ENCODE peak calls at places on chromosomes 3 and 15, in nine cellular contexts. One of them, this sample, is unnamed.

GRCh38 chr3:55089211-55089610 is 161.4 kb upstream of the LRTM1 start:
- DNase-seq in IMR-90: peak; percentile 54
- DNase-seq in mesenchymal stem cell: peak; percentile 53
- DNase-seq in spleen: no peak
- DNase-seq in heart left ventricle: no peak
- DNase-seq in GM23248: peak; percentile 8
- DNase-seq in CD4-positive, CD25-positive, alpha-beta regulatory T cell: no peak
- DNase-seq in endodermal cell: no peak
- DNase-seq in Peyer's patch: no peak
- DNase-seq in this sample: no peak

GRCh38 chr3:52892290-52892624 is 5.1 kb downstream of the STIMATE start:
- DNase-seq in IMR-90: no peak
- DNase-seq in mesenchymal stem cell: no peak
- DNase-seq in spleen: no peak
- DNase-seq in heart left ventricle: no peak
- DNase-seq in GM23248: peak; percentile 44
- DNase-seq in CD4-positive, CD25-positive, alpha-beta regulatory T cell: no peak
- DNase-seq in endodermal cell: no peak
- DNase-seq in Peyer's patch: no peak
- DNase-seq in this sample: no peak

GRCh38 chr3:188185717-188186236 is 31.8 kb downstream of the LPP start:
- DNase-seq in IMR-90: no peak
- DNase-seq in mesenchymal stem cell: peak; percentile 53
- DNase-seq in spleen: peak; percentile 78
- DNase-seq in heart left ventricle: peak; percentile 27
- DNase-seq in GM23248: no peak
- DNase-seq in CD4-positive, CD25-positive, alpha-beta regulatory T cell: no peak
- DNase-seq in endodermal cell: no peak
- DNase-seq in Peyer's patch: no peak
- DNase-seq in this sample: no peak

GRCh38 chr3:65733459-65733858 is 305.3 kb downstream of the MAGI1 start:
- DNase-seq in IMR-90: no peak
- DNase-seq in mesenchymal stem cell: no peak
- DNase-seq in spleen: no peak
- DNase-seq in heart left ventricle: no peak
- DNase-seq in GM23248: no peak
- DNase-seq in CD4-positive, CD25-positive, alpha-beta regulatory T cell: no peak
- DNase-seq in endodermal cell: no peak
- DNase-seq in Peyer's patch: no peak
- DNase-seq in this sample: no peak

GRCh38 chr3:134487406-134487805 is 1.5 kb downstream of the CEP63 start:
- DNase-seq in IMR-90: no peak
- DNase-seq in mesenchymal stem cell: no peak
- DNase-seq in spleen: no peak
- DNase-seq in heart left ventricle: no peak
- DNase-seq in GM23248: no peak
- DNase-seq in CD4-positive, CD25-positive, alpha-beta regulatory T cell: no peak
- DNase-seq in endodermal cell: no peak
- DNase-seq in Peyer's patch: no peak
- DNase-seq in this sample: no peak

GRCh38 chr3:177362646-177363045 is 165.4 kb upstream of the TBL1XR1 start:
- DNase-seq in IMR-90: no peak
- DNase-seq in mesenchymal stem cell: no peak
- DNase-seq in spleen: no peak
- DNase-seq in heart left ventricle: no peak
- DNase-seq in GM23248: no peak
- DNase-seq in CD4-positive, CD25-positive, alpha-beta regulatory T cell: no peak
- DNase-seq in endodermal cell: no peak
- DNase-seq in Peyer's patch: no peak
- DNase-seq in this sample: no peak

GRCh38 chr3:42013652-42014442 is 51.9 kb upstream of the ULK4 start:
- DNase-seq in IMR-90: no peak
- DNase-seq in mesenchymal stem cell: no peak
- DNase-seq in spleen: peak; percentile 92
- DNase-seq in heart left ventricle: peak; percentile 44
- DNase-seq in GM23248: peak; percentile 54
- DNase-seq in CD4-positive, CD25-positive, alpha-beta regulatory T cell: peak; percentile 16
- DNase-seq in endodermal cell: peak; percentile 74
- DNase-seq in Peyer's patch: peak; percentile 38
- DNase-seq in this sample: peak; percentile 27

GRCh38 chr15:89077750-89078149 is 10.5 kb upstream of the ABHD2 start:
- DNase-seq in IMR-90: no peak
- DNase-seq in mesenchymal stem cell: no peak
- DNase-seq in spleen: no peak
- DNase-seq in heart left ventricle: no peak
- DNase-seq in GM23248: no peak
- DNase-seq in CD4-positive, CD25-positive, alpha-beta regulatory T cell: no peak
- DNase-seq in endodermal cell: no peak
- DNase-seq in Peyer's patch: no peak
- DNase-seq in this sample: no peak

GRCh38 chr3:194042947-194043346 is 93.0 kb upstream of the HES1 start:
- DNase-seq in IMR-90: peak; percentile 83
- DNase-seq in mesenchymal stem cell: peak; percentile 87
- DNase-seq in spleen: no peak
- DNase-seq in heart left ventricle: no peak
- DNase-seq in GM23248: peak; percentile 84
- DNase-seq in CD4-positive, CD25-positive, alpha-beta regulatory T cell: no peak
- DNase-seq in endodermal cell: no peak
- DNase-seq in Peyer's patch: no peak
- DNase-seq in this sample: no peak

DNA sequence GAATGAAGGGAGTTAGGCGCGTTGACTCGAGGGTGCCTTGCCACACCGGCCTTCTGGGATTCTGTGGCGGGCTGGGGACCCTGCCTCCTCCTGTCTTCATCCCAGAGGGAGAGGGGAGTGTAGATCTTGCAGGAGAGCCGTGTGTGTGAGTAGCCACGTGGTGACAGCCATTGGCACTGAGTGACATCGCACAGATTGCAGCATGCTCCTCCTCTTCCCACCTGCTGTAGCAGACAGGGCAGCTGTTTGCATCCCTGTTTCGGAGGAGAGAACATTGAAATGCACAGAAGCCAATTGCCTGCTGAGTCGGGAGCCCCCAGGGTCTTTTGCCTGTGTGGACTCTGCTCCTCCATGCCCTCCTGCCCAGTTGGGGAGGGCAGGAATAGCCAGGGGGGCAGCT is 66.6 kb downstream of the CHRNA7 start:
- DNase-seq in IMR-90: no peak
- DNase-seq in mesenchymal stem cell: no peak
- DNase-seq in spleen: no peak
- DNase-seq in heart left ventricle: no peak
- DNase-seq in GM23248: no peak
- DNase-seq in CD4-positive, CD25-positive, alpha-beta regulatory T cell: no peak
- DNase-seq in endodermal cell: no peak
- DNase-seq in Peyer's patch: no peak
- DNase-seq in this sample: no peak
- H3K9me3 ChIP-seq in IMR-90: no peaks in the 10 kb centered on the region
- H3K9me3 ChIP-seq in mesenchymal stem cell: no peaks in the 10 kb centered on the region
- H3K9me3 ChIP-seq in spleen: no peaks in the 10 kb centered on the region
- H3K9me3 ChIP-seq in heart left ventricle: no peaks in the 10 kb centered on the region
- H3K9me3 ChIP-seq in GM23248: no peaks in the 10 kb centered on the region
- H3K9me3 ChIP-seq in CD4-positive, CD25-positive, alpha-beta regulatory T cell: no peaks in the 10 kb centered on the region
- H3K9me3 ChIP-seq in endodermal cell: no peaks in the 10 kb centered on the region
- H3K9me3 ChIP-seq in Peyer's patch: no peaks in the 10 kb centered on the region
- H3K9me3 ChIP-seq in this sample: no peaks in the 10 kb centered on the region

DNA sequence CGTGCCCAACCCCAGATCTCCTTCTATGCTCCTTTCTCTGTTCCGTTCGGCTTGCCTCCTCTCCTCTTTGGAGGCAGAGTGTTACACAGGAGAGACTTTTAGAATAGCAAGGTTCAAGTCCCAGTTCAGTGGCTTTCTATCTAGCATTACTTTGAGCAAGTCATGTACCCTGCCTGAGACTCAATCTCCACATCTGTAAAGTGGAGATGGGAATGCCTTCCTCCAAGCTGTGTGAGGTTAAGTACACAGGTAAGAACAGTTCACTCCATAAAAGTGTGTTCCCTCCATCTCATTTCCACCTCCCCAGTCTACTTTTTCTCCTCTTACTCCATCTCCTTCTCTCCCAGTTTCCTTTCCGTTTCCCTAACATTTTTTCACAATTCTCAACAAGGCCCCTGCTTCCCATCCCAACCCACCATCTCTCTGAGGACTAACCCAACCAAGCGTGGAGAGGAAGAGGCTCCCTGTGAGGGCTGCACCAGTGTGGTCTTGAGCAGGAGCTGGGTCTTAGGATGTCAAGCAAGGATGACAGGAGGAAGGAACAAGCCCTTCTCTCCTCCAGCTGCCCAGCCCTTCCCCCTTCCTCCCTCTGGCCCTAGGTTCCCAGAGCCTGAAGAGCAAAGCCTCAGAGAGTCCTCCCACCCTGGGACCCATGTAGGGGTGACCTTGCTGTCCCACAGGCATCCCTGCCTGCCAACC is 6.4 kb downstream of the ATP8B4 start:
- DNase-seq in IMR-90: no peak
- DNase-seq in mesenchymal stem cell: no peak
- DNase-seq in spleen: no peak
- DNase-seq in heart left ventricle: peak; percentile 14
- DNase-seq in GM23248: no peak
- DNase-seq in CD4-positive, CD25-positive, alpha-beta regulatory T cell: no peak
- DNase-seq in endodermal cell: no peak
- DNase-seq in Peyer's patch: no peak
- DNase-seq in this sample: no peak
- H3K27ac ChIP-seq in IMR-90: no peak overlapping the region
- H3K27ac ChIP-seq in mesenchymal stem cell: no peak overlapping the region
- H3K27ac ChIP-seq in spleen: peak overlapping the region; percentile 85
- H3K27ac ChIP-seq in heart left ventricle: no peak overlapping the region
- H3K27ac ChIP-seq in GM23248: no peak overlapping the region
- H3K27ac ChIP-seq in CD4-positive, CD25-positive, alpha-beta regulatory T cell: no peak overlapping the region
- H3K27ac ChIP-seq in endodermal cell: no peak overlapping the region
- H3K27ac ChIP-seq in Peyer's patch: no peak overlapping the region
- H3K27ac ChIP-seq in this sample: no peak overlapping the region

GRCh38 chr15:100190675-100191074 is 151.1 kb downstream of the ADAMTS17 start:
- DNase-seq in IMR-90: no peak
- DNase-seq in mesenchymal stem cell: no peak
- DNase-seq in spleen: peak; percentile 57
- DNase-seq in heart left ventricle: no peak
- DNase-seq in GM23248: no peak
- DNase-seq in CD4-positive, CD25-positive, alpha-beta regulatory T cell: no peak
- DNase-seq in endodermal cell: peak; percentile 37
- DNase-seq in Peyer's patch: no peak
- DNase-seq in this sample: no peak
- H3K9me3 ChIP-seq in IMR-90: peaks cover 63% of the 10 kb centered on the region
- H3K9me3 ChIP-seq in mesenchymal stem cell: peaks cover 5% of the 10 kb centered on the region
- H3K9me3 ChIP-seq in spleen: no peaks in the 10 kb centered on the region
- H3K9me3 ChIP-seq in heart left ventricle: no peaks in the 10 kb centered on the region
- H3K9me3 ChIP-seq in GM23248: no peaks in the 10 kb centered on the region
- H3K9me3 ChIP-seq in CD4-positive, CD25-positive, alpha-beta regulatory T cell: no peaks in the 10 kb centered on the region
- H3K9me3 ChIP-seq in endodermal cell: no peaks in the 10 kb centered on the region
- H3K9me3 ChIP-seq in Peyer's patch: no peaks in the 10 kb centered on the region
- H3K9me3 ChIP-seq in this sample: no peaks in the 10 kb centered on the region

GRCh38 chr15:35975941-35976340 is 430.0 kb upstream of the DPH6 start:
- DNase-seq in IMR-90: no peak
- DNase-seq in mesenchymal stem cell: no peak
- DNase-seq in spleen: no peak
- DNase-seq in heart left ventricle: no peak
- DNase-seq in GM23248: no peak
- DNase-seq in CD4-positive, CD25-positive, alpha-beta regulatory T cell: no peak
- DNase-seq in endodermal cell: no peak
- DNase-seq in Peyer's patch: no peak
- DNase-seq in this sample: no peak

DNA sequence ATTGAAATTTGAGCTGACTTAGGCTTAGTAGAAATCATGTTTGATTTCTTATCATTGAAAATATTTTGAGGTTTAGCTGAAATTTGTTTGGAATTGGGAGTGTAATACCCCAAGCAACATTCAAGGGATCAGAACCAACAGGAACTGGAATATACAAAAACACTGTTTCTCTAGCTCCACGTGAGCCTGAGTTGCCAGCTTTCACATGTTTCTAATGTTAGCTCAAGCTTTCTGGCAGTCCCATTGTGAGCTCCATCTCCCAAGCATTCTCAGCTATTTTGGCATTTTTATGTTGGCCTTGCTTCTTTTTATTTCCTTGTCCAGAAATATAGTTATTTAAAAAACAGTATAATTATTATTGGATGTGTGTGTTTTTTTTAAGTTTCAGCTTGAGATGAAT is 427.1 kb upstream of the DPH6 start:
- DNase-seq in IMR-90: no peak
- DNase-seq in mesenchymal stem cell: no peak
- DNase-seq in spleen: no peak
- DNase-seq in heart left ventricle: no peak
- DNase-seq in GM23248: no peak
- DNase-seq in CD4-positive, CD25-positive, alpha-beta regulatory T cell: no peak
- DNase-seq in endodermal cell: no peak
- DNase-seq in Peyer's patch: no peak
- DNase-seq in this sample: no peak
- H3K27ac ChIP-seq in IMR-90: no peak overlapping the region
- H3K27ac ChIP-seq in mesenchymal stem cell: no peak overlapping the region
- H3K27ac ChIP-seq in spleen: no peak overlapping the region
- H3K27ac ChIP-seq in heart left ventricle: no peak overlapping the region
- H3K27ac ChIP-seq in GM23248: no peak overlapping the region
- H3K27ac ChIP-seq in CD4-positive, CD25-positive, alpha-beta regulatory T cell: no peak overlapping the region
- H3K27ac ChIP-seq in endodermal cell: no peak overlapping the region
- H3K27ac ChIP-seq in Peyer's patch: no peak overlapping the region
- H3K27ac ChIP-seq in this sample: no peak overlapping the region

GRCh38 chr15:25185156-25185710 is 230.4 kb downstream of the SNRPN start:
- DNase-seq in IMR-90: no peak
- DNase-seq in mesenchymal stem cell: no peak
- DNase-seq in spleen: peak; percentile 37
- DNase-seq in heart left ventricle: no peak
- DNase-seq in GM23248: no peak
- DNase-seq in CD4-positive, CD25-positive, alpha-beta regulatory T cell: no peak
- DNase-seq in endodermal cell: peak; percentile 20
- DNase-seq in Peyer's patch: no peak
- DNase-seq in this sample: no peak

GRCh38 chr15:25185791-25186190 is 231.0 kb downstream of the SNRPN start:
- DNase-seq in IMR-90: no peak
- DNase-seq in mesenchymal stem cell: no peak
- DNase-seq in spleen: peak; percentile 55
- DNase-seq in heart left ventricle: no peak
- DNase-seq in GM23248: no peak
- DNase-seq in CD4-positive, CD25-positive, alpha-beta regulatory T cell: no peak
- DNase-seq in endodermal cell: no peak
- DNase-seq in Peyer's patch: no peak
- DNase-seq in this sample: no peak

GRCh38 chr15:25188051-25188450 is 233.3 kb downstream of the SNRPN start:
- DNase-seq in IMR-90: no peak
- DNase-seq in mesenchymal stem cell: no peak
- DNase-seq in spleen: no peak
- DNase-seq in heart left ventricle: no peak
- DNase-seq in GM23248: no peak
- DNase-seq in CD4-positive, CD25-positive, alpha-beta regulatory T cell: no peak
- DNase-seq in endodermal cell: no peak
- DNase-seq in Peyer's patch: no peak
- DNase-seq in this sample: no peak

GRCh38 chr15:25186906-25187645 is 232.3 kb downstream of the SNRPN start:
- DNase-seq in IMR-90: no peak
- DNase-seq in mesenchymal stem cell: no peak
- DNase-seq in spleen: peak; percentile 59
- DNase-seq in heart left ventricle: no peak
- DNase-seq in GM23248: no peak
- DNase-seq in CD4-positive, CD25-positive, alpha-beta regulatory T cell: no peak
- DNase-seq in endodermal cell: no peak
- DNase-seq in Peyer's patch: no peak
- DNase-seq in this sample: no peak

GRCh38 chr15:25186411-25186810 is 231.6 kb downstream of the SNRPN start:
- DNase-seq in IMR-90: no peak
- DNase-seq in mesenchymal stem cell: no peak
- DNase-seq in spleen: peak; percentile 64
- DNase-seq in heart left ventricle: no peak
- DNase-seq in GM23248: no peak
- DNase-seq in CD4-positive, CD25-positive, alpha-beta regulatory T cell: no peak
- DNase-seq in endodermal cell: no peak
- DNase-seq in Peyer's patch: no peak
- DNase-seq in this sample: no peak
- H3K9me3 ChIP-seq in IMR-90: peaks cover 84% of the 10 kb centered on the region
- H3K9me3 ChIP-seq in mesenchymal stem cell: peaks cover 5% of the 10 kb centered on the region
- H3K9me3 ChIP-seq in spleen: peaks cover 97% of the 10 kb centered on the region
- H3K9me3 ChIP-seq in heart left ventricle: peaks cover 2% of the 10 kb centered on the region
- H3K9me3 ChIP-seq in GM23248: no peaks in the 10 kb centered on the region
- H3K9me3 ChIP-seq in CD4-positive, CD25-positive, alpha-beta regulatory T cell: peaks cover 68% of the 10 kb centered on the region
- H3K9me3 ChIP-seq in endodermal cell: no peaks in the 10 kb centered on the region
- H3K9me3 ChIP-seq in Peyer's patch: no peaks in the 10 kb centered on the region
- H3K9me3 ChIP-seq in this sample: no peaks in the 10 kb centered on the region

This sample was measured in CD8-positive, alpha-beta T cell.